ENCODE peak calls at places on chromosomes 2 and 18, in six cellular contexts. J is lung, Q is progenitor cell of endocrine pancreas, T is endothelial cell, C is AG10803, Z is chondrocyte. L is an unnamed sample.

GRCh38 chr2:169676357-169676756 is 17.8 kb downstream of the CFAP210 start:
- DNase-seq in J (no peak), Q (no peak), T (no peak), C (no peak), Z (no peak), L (no peak)

GRCh38 chr18:62339106-62339988 is 14.2 kb downstream of the TNFRSF11A start:
- DNase-seq in J (no peak), Q (no peak), T (no peak), C (peak), Z (no peak), L (peak)

GRCh38 chr18:12409466-12409865 is 1.7 kb downstream of the PRELID3A start:
- DNase-seq in J (no peak), Q (no peak), T (no peak), C (peak), Z (no peak), L (no peak)

GRCh38 chr2:136314240-136314639 is 196.3 kb upstream of the CXCR4 start:
- DNase-seq in J (no peak), Q (no peak), T (no peak), C (no peak), Z (no peak), L (no peak)

GRCh38 chr18:59954746-59955145 is 55.0 kb downstream of the PMAIP1 start:
- DNase-seq in J (no peak), Q (no peak), T (no peak), C (peak), Z (no peak), L (no peak)

GRCh38 chr2:189260361-189260761 is 80.8 kb upstream of the COL5A2 start:
- DNase-seq in J (no peak), Q (no peak), T (no peak), C (peak), Z (no peak), L (peak)

GRCh38 chr2:98828793-98829371 is 98.0 kb upstream of the MGAT4A start:
- DNase-seq in J (no peak), Q (no peak), T (no peak), C (no peak), Z (no peak), L (no peak)

GRCh38 chr2:71215447-71215846 is 11.5 kb downstream of the PAIP2B start:
- DNase-seq in J (no peak), Q (no peak), T (no peak), C (no peak), Z (no peak), L (no peak)

GRCh38 chr2:55019547-55020258 is 30.5 kb downstream of the RTN4 start:
- DNase-seq in J (no peak), Q (no peak), T (no peak), C (no peak), Z (no peak), L (no peak)

GRCh38 chr2:184326076-184326475 is 272.3 kb upstream of the ZNF804A start:
- DNase-seq in J (no peak), Q (no peak), T (no peak), C (no peak), Z (no peak), L (no peak)

GRCh38 chr18:79786781-79787526 is 10.8 kb upstream of the KCNG2 start:
- DNase-seq in J (no peak), Q (no peak), T (no peak), C (peak), Z (peak), L (no peak)

GRCh38 chr2:15531095-15531854 is 29.9 kb downstream of the NBAS start:
- DNase-seq in J (no peak), Q (no peak), T (no peak), C (no peak), Z (no peak), L (no peak)

GRCh38 chr2:46552086-46552485 is 72.7 kb downstream of the TMEM247 start:
- DNase-seq in J (no peak), Q (no peak), T (no peak), C (no peak), Z (no peak), L (no peak)

DNA sequence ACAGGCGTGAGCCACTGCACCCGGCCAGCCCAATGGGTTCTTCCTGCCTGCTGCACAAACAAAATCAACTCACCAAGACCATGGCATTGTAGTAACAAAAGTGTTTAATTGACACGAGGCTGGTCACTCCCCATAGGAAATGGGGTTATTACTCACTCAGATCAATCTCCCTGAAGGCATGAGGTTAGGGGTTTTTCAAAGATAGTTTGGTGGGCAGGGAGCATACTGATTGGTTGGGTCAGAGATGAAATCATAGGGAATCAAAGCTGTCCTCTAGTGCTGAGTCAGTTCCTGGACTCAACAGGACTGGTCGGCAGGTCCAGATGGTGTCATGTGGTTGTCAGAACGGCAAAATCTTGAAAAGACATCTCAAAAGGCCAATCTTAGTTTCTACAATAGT is 122.2 kb downstream of the TMEM17 start:
- DNase-seq in J (no peak), Q (no peak), T (no peak), C (no peak), Z (no peak), L (no peak)
- TF ChIP-seq CTCF in J (no peak), Q (no peak), T (no peak), C (no peak), Z (no peak), L (no peak)

GRCh38 chr2:153477096-153477555 is 1.4 kb downstream of the RPRM start:
- DNase-seq in J (no peak), Q (no peak), T (peak), C (no peak), Z (no peak), L (no peak)
- TF ChIP-seq CTCF in J (no peak), Q (peak), T (peak), C (peak), Z (peak), L (no peak)

GRCh38 chr2:107349329-107349728 is 463.4 kb upstream of the ST6GAL2 start:
- DNase-seq in J (no peak), Q (no peak), T (no peak), C (no peak), Z (no peak), L (no peak)
- TF ChIP-seq CTCF in J (no peak), Q (no peak), T (no peak), C (no peak), Z (no peak), L (no peak)

GRCh38 chr2:63842149-63843061 is 709 bp downstream of the UGP2 start:
- DNase-seq in J (peak), Q (no peak), T (peak), C (peak), Z (no peak), L (no peak)

GRCh38 chr2:63840081-63840784 is 1.5 kb upstream of the UGP2 start:
- DNase-seq in J (peak), Q (no peak), T (no peak), C (no peak), Z (no peak), L (no peak)

GRCh38 chr2:63843093-63843492 is 1.4 kb downstream of the UGP2 start:
- DNase-seq in J (no peak), Q (no peak), T (no peak), C (no peak), Z (no peak), L (no peak)

GRCh38 chr2:63840785-63841253 is 877 bp upstream of the UGP2 start:
- DNase-seq in J (peak), Q (peak), T (peak), C (peak), Z (peak), L (peak)

DNA sequence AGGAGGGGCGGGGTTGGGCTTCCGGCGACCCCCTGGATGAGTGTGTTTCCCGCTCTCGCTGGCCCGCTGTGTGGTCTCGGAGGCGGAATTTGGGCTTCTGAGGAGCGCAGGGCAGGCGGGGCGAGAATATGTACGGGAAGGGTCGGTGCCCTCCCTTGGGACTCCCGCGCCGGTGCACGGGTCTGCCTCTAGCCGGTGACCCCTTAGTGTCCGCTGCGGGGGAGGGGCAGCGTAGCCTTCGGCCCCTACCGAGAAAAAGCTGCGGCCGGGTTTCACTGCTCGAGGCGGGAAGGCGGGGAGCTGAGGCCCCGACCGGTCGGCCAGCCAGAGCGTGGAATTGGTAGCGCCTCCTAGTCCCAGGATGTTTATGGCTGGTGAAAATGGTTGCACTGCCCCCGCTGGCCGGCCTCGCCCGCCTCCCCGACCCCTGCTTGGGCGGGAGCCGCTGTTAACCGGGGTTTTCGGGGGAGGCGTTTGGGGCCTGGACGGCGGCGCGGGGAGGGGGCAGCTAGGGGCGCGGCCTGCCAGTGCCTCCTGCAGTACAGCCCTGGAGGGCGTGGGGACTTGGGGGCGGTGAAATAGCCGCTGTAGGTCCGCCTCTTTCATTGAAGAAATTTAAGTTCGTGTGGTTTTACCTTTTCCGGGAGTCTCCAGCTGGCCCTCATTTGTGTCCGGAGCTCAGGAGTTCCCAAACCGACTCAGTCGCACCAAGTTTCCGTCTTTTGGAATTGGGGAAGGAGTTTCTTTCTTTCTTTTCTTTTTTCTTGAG is at the start of gene UGP2:
- DNase-seq in J (peak), Q (peak), T (peak), C (peak), Z (peak), L (peak)
- TF ChIP-seq CTCF in J (no peak), Q (peak), T (no peak), C (peak), Z (peak), L (peak)

GRCh38 chr2:42054657-42055430 is 7.0 kb downstream of the PKDCC start:
- DNase-seq in J (no peak), Q (peak), T (no peak), C (no peak), Z (no peak), L (no peak)
- TF ChIP-seq CTCF in J (no peak), Q (peak), T (no peak), C (no peak), Z (no peak), L (no peak)

GRCh38 chr18:75247601-75248421 is 37.2 kb downstream of the TSHZ1 start:
- DNase-seq in J (no peak), Q (no peak), T (no peak), C (peak), Z (no peak), L (peak)

GRCh38 chr18:75247041-75247551 is 36.5 kb downstream of the TSHZ1 start:
- DNase-seq in J (no peak), Q (no peak), T (no peak), C (peak), Z (no peak), L (no peak)

GRCh38 chr18:75241705-75242104 is 31.1 kb downstream of the TSHZ1 start:
- DNase-seq in J (no peak), Q (no peak), T (no peak), C (no peak), Z (no peak), L (no peak)

GRCh38 chr18:75244914-75245313 is 34.3 kb downstream of the TSHZ1 start:
- DNase-seq in J (no peak), Q (no peak), T (no peak), C (no peak), Z (no peak), L (no peak)

DNA sequence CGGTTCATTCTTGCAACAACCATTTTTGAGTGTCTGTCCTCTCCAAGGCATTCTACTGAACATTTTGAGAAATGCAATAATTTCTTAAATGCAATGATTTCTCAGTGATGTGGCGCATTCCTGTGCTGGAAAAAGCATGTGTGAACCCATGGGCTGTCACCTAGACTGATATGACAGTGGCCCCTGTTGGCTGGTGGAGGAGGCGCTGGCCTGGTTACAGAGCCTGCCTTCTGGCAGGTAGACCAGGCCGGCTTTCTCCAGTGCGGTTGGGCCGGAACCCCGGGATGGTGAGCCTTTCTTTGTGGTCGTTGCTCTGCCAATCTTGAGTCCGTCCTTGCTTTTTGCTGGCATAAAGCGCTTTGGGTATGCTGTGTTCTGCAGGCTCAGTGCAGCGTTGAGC is 33.7 kb downstream of the TSHZ1 start:
- DNase-seq in J (no peak), Q (no peak), T (peak), C (no peak), Z (no peak), L (no peak)
- TF ChIP-seq CTCF in J (no peak), Q (peak), T (no peak), C (no peak), Z (peak), L (peak)

GRCh38 chr2:219836647-219837177 is 209.3 kb downstream of the SLC4A3 start:
- DNase-seq in J (no peak), Q (no peak), T (no peak), C (peak), Z (no peak), L (no peak)
- TF ChIP-seq CTCF in J (no peak), Q (peak), T (no peak), C (peak), Z (peak), L (peak)

GRCh38 chr2:191013617-191013875 is 425 bp downstream of the STAT1 start:
- DNase-seq in J (no peak), Q (no peak), T (no peak), C (no peak), Z (no peak), L (no peak)

GRCh38 chr2:191012845-191013616 is 940 bp downstream of the STAT1 start:
- DNase-seq in J (no peak), Q (no peak), T (no peak), C (peak), Z (no peak), L (no peak)

GRCh38 chr2:191014653-191015020 is 666 bp upstream of the STAT1 start:
- DNase-seq in J (no peak), Q (no peak), T (no peak), C (no peak), Z (no peak), L (no peak)

GRCh38 chr2:191015229-191015628 is 1.3 kb upstream of the STAT1 start:
- DNase-seq in J (no peak), Q (no peak), T (no peak), C (no peak), Z (no peak), L (no peak)

GRCh38 chr2:191013876-191014652 is at the start of gene STAT1:
- DNase-seq in J (peak), Q (peak), T (peak), C (peak), Z (peak), L (peak)
- TF ChIP-seq CTCF in J (no peak), Q (no peak), T (peak), C (no peak), Z (peak), L (no peak)

GRCh38 chr2:9139491-9140443 is 66.8 kb upstream of the ASAP2 start:
- DNase-seq in J (peak), Q (peak), T (peak), C (peak), Z (no peak), L (no peak)
- TF ChIP-seq CTCF in J (peak), Q (peak), T (peak), C (peak), Z (peak), L (peak)

GRCh38 chr18:56294484-56295183 is 343.8 kb downstream of the TXNL1 start:
- DNase-seq in J (no peak), Q (no peak), T (no peak), C (no peak), Z (no peak), L (no peak)

GRCh38 chr18:56302161-56302560 is 336.2 kb downstream of the TXNL1 start:
- DNase-seq in J (no peak), Q (no peak), T (no peak), C (no peak), Z (no peak), L (no peak)

GRCh38 chr18:56296381-56296780 is 342.0 kb downstream of the TXNL1 start:
- DNase-seq in J (no peak), Q (no peak), T (no peak), C (no peak), Z (no peak), L (no peak)

GRCh38 chr18:56299740-56300139 is 338.7 kb downstream of the TXNL1 start:
- DNase-seq in J (no peak), Q (no peak), T (no peak), C (no peak), Z (no peak), L (no peak)

GRCh38 chr18:56298935-56299334 is 339.5 kb downstream of the TXNL1 start:
- DNase-seq in J (no peak), Q (no peak), T (no peak), C (peak), Z (no peak), L (no peak)
- TF ChIP-seq CTCF in J (no peak), Q (peak), T (no peak), C (peak), Z (peak), L (peak)